ENCODE peak calls at places on chromosomes 6 and 20, in ten cellular contexts. L, V, Y, O, S, G, F, W, J and U are unnamed samples.
A peak's percentile ranks its signal among the peaks of the same experiment; 100 is the strongest.

GRCh38 chr6:125095501-125096301 is 57.9 kb upstream of the TPD52L1 start:
- DNase-seq in Y (no peak), S (no peak), L (no peak), J (no peak), F (peak; percentile 88), W (no peak), O (peak; percentile 65), V (no peak), G (peak; percentile 82), U (peak; percentile 78)

GRCh38 chr6:82415820-82416219 is 52.2 kb downstream of the TPBG start:
- DNase-seq in L (no peak), J (no peak), Y (no peak), O (peak; percentile 9), G (peak; percentile 47), V (no peak), F (peak; percentile 38), W (no peak), S (no peak), U (no peak)

GRCh38 chr6:117483645-117484016 is 1.2 kb downstream of the DCBLD1 start:
- DNase-seq in S (no peak), Y (peak; percentile 32), W (no peak), G (peak; percentile 48), J (no peak), V (no peak), F (no peak), O (peak; percentile 38), L (peak; percentile 12), U (peak; percentile 41)

GRCh38 chr6:121160276-121160675 is 174.0 kb downstream of the TBC1D32 start:
- DNase-seq in F (no peak), V (no peak), S (no peak), O (no peak), Y (no peak), W (no peak), J (no peak), L (no peak), G (no peak), U (no peak)

GRCh38 chr6:38773338-38773737 is 58.2 kb downstream of the DNAH8 start:
- DNase-seq in F (no peak), W (no peak), L (peak; percentile 22), S (no peak), V (peak; percentile 59), O (no peak), J (no peak), Y (peak; percentile 22), G (no peak), U (peak; percentile 7)

GRCh38 chr20:10349118-10349517 is 84.9 kb downstream of the MKKS start:
- DNase-seq in O (no peak), G (no peak), J (no peak), S (no peak), V (no peak), Y (no peak), L (no peak), F (no peak), W (no peak), U (no peak)

GRCh38 chr20:60046011-60046413 is 87.8 kb downstream of the CDH26 start:
- DNase-seq in J (no peak), S (no peak), W (no peak), G (peak; percentile 11), V (no peak), F (peak; percentile 84), L (no peak), Y (peak; percentile 30), O (peak; percentile 57), U (peak; percentile 12)

GRCh38 chr20:19889011-19889953 is 127.9 kb upstream of the NAA20 start:
- DNase-seq in L (peak; percentile 32), S (peak; percentile 41), J (peak; percentile 37), W (peak; percentile 69), F (peak; percentile 88), G (peak; percentile 82), V (no peak), Y (peak; percentile 57), O (peak; percentile 89), U (peak; percentile 81)

GRCh38 chr6:145629478-145629877 is 105.8 kb downstream of the EPM2A start:
- DNase-seq in S (peak; percentile 26), W (no peak), J (no peak), Y (no peak), V (no peak), F (no peak), G (no peak), L (no peak), O (no peak), U (no peak)

GRCh38 chr6:151284431-151285060 is 44.8 kb downstream of the AKAP12 start:
- DNase-seq in F (no peak), Y (no peak), G (no peak), V (no peak), J (no peak), L (no peak), S (no peak), W (no peak), O (no peak), U (peak; percentile 44)

GRCh38 chr20:43752561-43753301 is 25.9 kb upstream of the GTSF1L start:
- DNase-seq in W (no peak), S (no peak), G (peak; percentile 63), J (no peak), V (no peak), F (peak; percentile 94), L (peak; percentile 62), O (peak; percentile 95), Y (no peak), U (peak; percentile 90)

GRCh38 chr6:158057213-158057987 is 75.7 kb downstream of the SYNJ2 start:
- DNase-seq in O (peak; percentile 95), J (no peak), S (no peak), G (peak; percentile 95), Y (no peak), W (no peak), L (no peak), V (no peak), F (peak; percentile 95), U (peak; percentile 98)

GRCh38 chr6:28531479-28532128 is 5.9 kb downstream of the GPX5 start:
- DNase-seq in S (no peak), V (peak; percentile 38), J (no peak), Y (no peak), G (no peak), W (no peak), F (no peak), O (no peak), L (no peak), U (peak; percentile 16)
- TF ChIP-seq CTCF in S (no peak), V (peak; percentile 49), J (no peak), Y (no peak), G (no peak), W (no peak), F (no peak), O (no peak), L (no peak), U (peak; percentile 28)

DNA sequence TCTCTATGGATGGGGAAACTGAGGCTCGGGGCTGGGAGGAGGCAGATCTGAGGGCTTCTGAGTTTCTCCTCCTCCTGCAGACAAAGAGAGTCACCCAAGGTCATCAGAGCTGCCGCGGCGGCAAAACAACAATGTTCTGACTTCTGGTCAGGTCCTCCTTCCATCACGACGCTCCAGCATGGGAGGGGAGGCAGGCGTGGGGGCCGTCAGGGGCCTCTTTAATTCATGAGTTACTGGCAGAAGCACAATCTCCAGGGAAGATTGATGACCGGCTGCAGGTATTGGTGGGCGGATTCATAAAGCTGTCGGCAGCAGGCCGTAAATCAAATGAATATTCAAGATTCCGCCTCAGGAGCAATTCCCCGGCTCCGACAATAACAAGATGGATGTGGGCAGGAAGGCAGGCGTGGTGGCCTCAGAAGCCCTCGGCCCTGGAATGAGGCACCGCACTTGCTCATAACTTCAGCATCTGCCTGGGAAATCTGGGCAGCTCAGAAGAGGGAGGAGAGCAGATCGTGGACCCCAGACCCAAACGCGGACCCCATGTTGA is 19.1 kb downstream of the PCK1 start:
- DNase-seq in S (no peak), O (no peak), J (peak; percentile 64), Y (peak; percentile 39), F (no peak), V (no peak), G (no peak), W (no peak), L (no peak), U (no peak)
- H3K4me3 ChIP-seq in S (no peak overlapping the region), O (no peak overlapping the region), J (no peak overlapping the region), Y (no peak overlapping the region), F (no peak overlapping the region), V (no peak overlapping the region), G (no peak overlapping the region), W (no peak overlapping the region), L (no peak overlapping the region), U (no peak overlapping the region)

DNA sequence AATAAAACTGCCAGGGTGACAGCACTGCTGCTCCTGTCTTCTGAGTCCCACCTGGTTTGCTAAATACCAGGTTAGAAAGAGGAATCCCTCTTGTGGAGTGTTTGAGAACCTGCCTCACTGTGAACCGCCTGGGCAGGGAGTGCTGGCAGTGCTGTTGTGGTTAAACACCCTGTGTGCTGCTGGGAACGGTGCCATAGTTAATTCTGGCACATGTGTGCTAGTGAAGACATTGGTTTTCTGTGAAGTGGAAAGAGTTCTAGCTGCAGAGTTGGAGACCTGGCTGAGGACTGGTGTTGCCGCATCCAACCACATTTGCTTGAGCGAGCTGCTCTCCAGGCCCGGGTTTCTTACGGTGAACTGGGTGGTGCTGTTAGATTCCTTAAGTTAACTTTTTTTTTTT is 72.7 kb downstream of the IGF2R start:
- DNase-seq in V (no peak), F (peak; percentile 86), L (no peak), W (peak; percentile 69), G (peak; percentile 94), J (peak; percentile 32), Y (no peak), S (peak; percentile 57), O (peak; percentile 92), U (peak; percentile 90)
- TF ChIP-seq CTCF in V (no peak), F (peak; percentile 44), L (no peak), W (no peak), G (peak; percentile 51), J (no peak), Y (peak; percentile 3), S (no peak), O (peak; percentile 56), U (peak; percentile 41)

DNA sequence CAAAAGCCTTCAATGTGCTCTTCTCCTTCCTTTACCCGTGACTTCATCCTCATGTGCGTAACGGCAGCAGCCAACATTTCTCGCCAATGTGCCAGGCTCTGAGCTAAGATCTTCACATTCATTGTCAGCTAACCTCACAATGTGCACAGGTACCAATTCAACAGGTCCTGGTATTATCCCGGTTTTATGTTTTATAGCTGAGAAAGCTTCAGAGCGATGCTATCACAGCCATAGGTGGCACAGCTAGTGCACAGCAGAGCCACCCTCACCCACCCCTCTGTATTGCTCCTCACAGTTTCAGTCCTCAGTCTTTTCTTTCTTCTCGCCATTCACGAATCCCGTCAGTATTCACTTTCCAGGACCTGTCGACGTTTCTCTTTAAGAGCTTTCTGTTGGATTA is 58.2 kb downstream of the TNFAIP3 start:
- DNase-seq in V (no peak), J (no peak), L (no peak), O (no peak), G (no peak), Y (no peak), F (no peak), W (no peak), S (no peak), U (no peak)
- H3K4me3 ChIP-seq in V (no peak overlapping the region), J (no peak overlapping the region), L (no peak overlapping the region), O (no peak overlapping the region), G (no peak overlapping the region), Y (no peak overlapping the region), F (no peak overlapping the region), W (no peak overlapping the region), S (no peak overlapping the region), U (no peak overlapping the region)